ENCODE peak calls at places on chromosomes 3 and 15, in six cellular contexts. E is osteoblast, U is type B pancreatic cell, I is GM06990, K is progenitor cell of endocrine pancreas, Y is PC-3. O is an unnamed sample.

GRCh38 chr3:189842681-189843602 is 211.8 kb downstream of the TP63 start:
- DNase-seq in E (no peak), U (no peak), I (no peak), K (peak), Y (no peak), O (no peak)

GRCh38 chr15:59349715-59350420 is 22.8 kb downstream of the MYO1E start:
- DNase-seq in E (peak), U (no peak), I (no peak), K (no peak), Y (peak), O (no peak)

GRCh38 chr3:81554348-81554747 is 207.1 kb downstream of the GBE1 start:
- DNase-seq in E (no peak), U (no peak), I (no peak), K (no peak), Y (peak), O (no peak)

GRCh38 chr3:118641608-118642007 is 393.0 kb downstream of the IGSF11 start:
- DNase-seq in E (no peak), U (no peak), I (no peak), K (no peak), Y (no peak), O (peak)

GRCh38 chr3:177921153-177921552 is 615.1 kb upstream of the KCNMB2 start:
- DNase-seq in E (no peak), U (no peak), I (no peak), K (no peak), Y (no peak), O (no peak)

GRCh38 chr15:98443483-98443882 is 204.9 kb upstream of the IGF1R start:
- DNase-seq in E (no peak), U (no peak), I (no peak), K (no peak), Y (no peak), O (no peak)

GRCh38 chr3:158531334-158531733 is 39.7 kb upstream of the MLF1 start:
- DNase-seq in E (no peak), U (no peak), I (no peak), K (no peak), Y (peak), O (no peak)

GRCh38 chr15:73375755-73376305 is 7.1 kb upstream of the HCN4 start:
- DNase-seq in E (peak), U (no peak), I (no peak), K (no peak), Y (peak), O (no peak)

GRCh38 chr3:52090131-52090548 is 33.8 kb upstream of the DUSP7 start:
- DNase-seq in E (peak), U (no peak), I (no peak), K (no peak), Y (peak), O (no peak)

GRCh38 chr15:49468440-49468839 is 45.4 kb downstream of the FGF7 start:
- DNase-seq in E (no peak), U (no peak), I (no peak), K (no peak), Y (peak), O (no peak)

GRCh38 chr15:67834593-67835348 is 5.1 kb downstream of the RNU6-1 start:
- DNase-seq in E (peak), U (no peak), I (no peak), K (no peak), Y (no peak), O (no peak)

GRCh38 chr15:79035111-79035601 is 55.4 kb downstream of the RASGRF1 start:
- DNase-seq in E (peak), U (no peak), I (no peak), K (no peak), Y (no peak), O (no peak)

GRCh38 chr15:93152951-93153350 is 63.9 kb upstream of the RGMA start:
- DNase-seq in E (no peak), U (no peak), I (no peak), K (no peak), Y (no peak), O (peak)

DNA sequence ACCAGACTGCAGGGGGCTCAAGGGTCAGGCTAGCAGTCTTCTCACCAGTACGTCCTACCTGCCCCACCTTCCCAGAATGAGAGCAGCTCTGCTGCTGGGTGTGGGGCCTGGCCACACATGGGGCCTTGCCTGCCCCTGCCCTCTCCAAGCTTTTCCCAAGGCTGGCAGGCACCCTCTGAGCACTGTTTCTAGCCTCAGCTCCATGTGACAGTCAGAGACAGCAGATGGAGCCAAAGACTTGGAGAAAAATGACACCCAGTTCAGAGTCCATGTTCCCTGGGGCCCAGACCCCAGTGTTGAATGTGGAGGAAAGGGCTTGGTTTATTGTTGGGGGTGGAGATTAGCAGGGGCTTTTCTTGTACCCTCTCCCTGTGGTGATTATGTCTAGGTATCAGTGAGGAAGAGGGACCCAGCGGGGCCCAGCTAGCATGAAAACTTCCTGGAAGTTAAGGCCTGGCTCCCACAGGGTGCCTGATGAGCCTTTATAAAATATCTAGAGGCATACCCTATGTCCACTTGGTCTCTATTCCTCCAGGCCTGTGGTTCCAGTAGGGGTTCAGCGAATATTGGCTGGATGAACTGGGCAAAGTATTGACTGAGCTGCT is 153.8 kb downstream of the EEFSEC start:
- DNase-seq in E (no peak), U (peak), I (no peak), K (no peak), Y (peak), O (no peak)
- TF ChIP-seq CTCF in E (peak), U (peak), I (no peak), K (peak), Y (peak), O (peak)

DNA sequence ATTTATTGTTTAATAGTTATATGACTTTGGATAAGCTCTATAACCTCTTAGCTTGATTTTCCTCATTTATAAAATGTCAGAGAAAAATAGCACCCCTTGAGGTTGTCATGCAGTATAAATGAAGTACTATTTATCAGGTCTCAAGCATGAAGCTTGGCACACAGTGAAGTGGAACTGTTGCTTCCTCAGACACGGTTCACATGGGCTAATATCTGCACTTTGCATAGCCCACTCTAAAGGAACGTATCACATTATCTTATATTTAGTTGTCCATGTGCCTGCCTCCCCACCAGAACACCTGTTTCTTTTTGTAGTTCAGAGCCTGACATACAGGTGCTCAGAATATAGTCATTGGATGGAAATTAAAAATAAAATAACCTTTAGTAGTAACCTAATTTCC is 273.7 kb downstream of the SOX2 start:
- DNase-seq in E (no peak), U (no peak), I (no peak), K (no peak), Y (no peak), O (no peak)
- TF ChIP-seq CTCF in E (no peak), U (no peak), I (no peak), K (no peak), Y (no peak), O (no peak)

GRCh38 chr15:85475711-85476110 is 95.3 kb downstream of the AKAP13 start:
- DNase-seq in E (no peak), U (no peak), I (no peak), K (no peak), Y (no peak), O (no peak)

GRCh38 chr15:85477061-85477460 is 96.7 kb downstream of the AKAP13 start:
- DNase-seq in E (no peak), U (no peak), I (no peak), K (no peak), Y (no peak), O (no peak)

GRCh38 chr15:85475317-85475701 is 94.9 kb downstream of the AKAP13 start:
- DNase-seq in E (no peak), U (no peak), I (peak), K (no peak), Y (no peak), O (no peak)

GRCh38 chr15:85479071-85479647 is 98.8 kb downstream of the AKAP13 start:
- DNase-seq in E (peak), U (no peak), I (no peak), K (no peak), Y (peak), O (no peak)

GRCh38 chr15:85477730-85478129 is 97.3 kb downstream of the AKAP13 start:
- DNase-seq in E (no peak), U (no peak), I (no peak), K (no peak), Y (peak), O (no peak)
- TF ChIP-seq CTCF in E (peak), U (peak), I (no peak), K (no peak), Y (peak), O (no peak)

GRCh38 chr15:51759557-51760070 is 8.2 kb downstream of the TMOD2 start:
- DNase-seq in E (peak), U (no peak), I (no peak), K (no peak), Y (no peak), O (peak)
- TF ChIP-seq CTCF in E (peak), U (peak), I (peak), K (no peak), Y (no peak), O (no peak)

O was measured in body of pancreas.